ENCODE peak calls at places on chromosomes 13 and 19, in four cellular contexts. One of them, this sample, is unnamed.

GRCh38 chr13:113854238-113855011 is 9.5 kb downstream of the GAS6 start:
- DNase-seq in naive thymus-derived CD4-positive, alpha-beta T cell: no peak
- DNase-seq in fibroblast of the conjunctiva: no peak
- DNase-seq in PC-9: no peak
- DNase-seq in this sample: no peak

GRCh38 chr13:112210401-112210800 is 143.5 kb downstream of the SOX1 start:
- DNase-seq in naive thymus-derived CD4-positive, alpha-beta T cell: no peak
- DNase-seq in fibroblast of the conjunctiva: no peak
- DNase-seq in PC-9: no peak
- DNase-seq in this sample: no peak

GRCh38 chr13:113411216-113412023 is 41.9 kb downstream of the ADPRHL1 start:
- DNase-seq in naive thymus-derived CD4-positive, alpha-beta T cell: no peak
- DNase-seq in fibroblast of the conjunctiva: peak
- DNase-seq in PC-9: peak
- DNase-seq in this sample: peak

GRCh38 chr13:103539265-103539664 is 473.0 kb upstream of the SLC10A2 start:
- DNase-seq in naive thymus-derived CD4-positive, alpha-beta T cell: no peak
- DNase-seq in fibroblast of the conjunctiva: no peak
- DNase-seq in PC-9: no peak
- DNase-seq in this sample: no peak

GRCh38 chr19:48968813-48969218 is 3.7 kb downstream of the FTL start:
- DNase-seq in naive thymus-derived CD4-positive, alpha-beta T cell: no peak
- DNase-seq in fibroblast of the conjunctiva: no peak
- DNase-seq in PC-9: no peak
- DNase-seq in this sample: no peak

GRCh38 chr19:48069435-48069834 is 25.6 kb upstream of the CABP5 start:
- DNase-seq in naive thymus-derived CD4-positive, alpha-beta T cell: no peak
- DNase-seq in fibroblast of the conjunctiva: no peak
- DNase-seq in PC-9: no peak
- DNase-seq in this sample: no peak

GRCh38 chr19:31625056-31625455 is 275.8 kb upstream of the TSHZ3 start:
- DNase-seq in naive thymus-derived CD4-positive, alpha-beta T cell: no peak
- DNase-seq in fibroblast of the conjunctiva: no peak
- DNase-seq in PC-9: no peak
- DNase-seq in this sample: no peak

GRCh38 chr19:39410620-39411005 is 1.9 kb upstream of the PLEKHG2 start:
- DNase-seq in naive thymus-derived CD4-positive, alpha-beta T cell: no peak
- DNase-seq in fibroblast of the conjunctiva: no peak
- DNase-seq in PC-9: peak
- DNase-seq in this sample: no peak

GRCh38 chr13:94120878-94121277 is 358.6 kb downstream of the DCT start:
- DNase-seq in naive thymus-derived CD4-positive, alpha-beta T cell: no peak
- DNase-seq in fibroblast of the conjunctiva: no peak
- DNase-seq in PC-9: no peak
- DNase-seq in this sample: no peak

GRCh38 chr19:41064974-41065569 is 23.2 kb upstream of the CYP2A13 start:
- DNase-seq in naive thymus-derived CD4-positive, alpha-beta T cell: no peak
- DNase-seq in fibroblast of the conjunctiva: peak
- DNase-seq in PC-9: peak
- DNase-seq in this sample: no peak

GRCh38 chr19:584240-585001 is 5.3 kb upstream of the HCN2 start:
- DNase-seq in naive thymus-derived CD4-positive, alpha-beta T cell: peak
- DNase-seq in fibroblast of the conjunctiva: no peak
- DNase-seq in PC-9: no peak
- DNase-seq in this sample: no peak

GRCh38 chr19:33293255-33294057 is 8.9 kb downstream of the CEBPA start:
- DNase-seq in naive thymus-derived CD4-positive, alpha-beta T cell: no peak
- DNase-seq in fibroblast of the conjunctiva: peak
- DNase-seq in PC-9: peak
- DNase-seq in this sample: no peak

GRCh38 chr13:47004552-47004951 is 107.7 kb upstream of the HTR2A start:
- DNase-seq in naive thymus-derived CD4-positive, alpha-beta T cell: no peak
- DNase-seq in fibroblast of the conjunctiva: no peak
- DNase-seq in PC-9: no peak
- DNase-seq in this sample: no peak